ENCODE peak calls at places on chromosome 20, in six cellular contexts. One of them, this sample, is unnamed. For H3K36me3 and H3K4me1, the result is how much of the 10 kb centered on the place peaks cover.

GRCh38 chr20:64099086-64099786 is 8.1 kb downstream of the NPBWR2 start:
- DNase-seq in left ventricle myocardium inferior: no peak
- DNase-seq in lung: no peak
- DNase-seq in adrenal gland: no peak
- DNase-seq in BE2C: no peak
- DNase-seq in heart left ventricle: no peak
- DNase-seq in this sample: no peak

GRCh38 chr20:44501448-44501847 is 20.4 kb downstream of the SERINC3 start:
- DNase-seq in left ventricle myocardium inferior: no peak
- DNase-seq in lung: no peak
- DNase-seq in adrenal gland: peak
- DNase-seq in BE2C: no peak
- DNase-seq in heart left ventricle: no peak
- DNase-seq in this sample: no peak

GRCh38 chr20:13819885-13820645 is 35.2 kb downstream of the NDUFAF5 start:
- DNase-seq in left ventricle myocardium inferior: no peak
- DNase-seq in lung: no peak
- DNase-seq in adrenal gland: peak
- DNase-seq in BE2C: peak
- DNase-seq in heart left ventricle: no peak
- DNase-seq in this sample: peak

GRCh38 chr20:50690979-50691584 is at the start of gene RIPOR3:
- DNase-seq in left ventricle myocardium inferior: peak
- DNase-seq in lung: no peak
- DNase-seq in adrenal gland: no peak
- DNase-seq in BE2C: peak
- DNase-seq in heart left ventricle: no peak
- DNase-seq in this sample: peak

GRCh38 chr20:50710492-50711063 is 19.2 kb upstream of the RIPOR3 start:
- DNase-seq in left ventricle myocardium inferior: no peak
- DNase-seq in lung: no peak
- DNase-seq in adrenal gland: peak
- DNase-seq in BE2C: no peak
- DNase-seq in heart left ventricle: no peak
- DNase-seq in this sample: no peak

GRCh38 chr20:22684763-22685443 is 100.5 kb upstream of the FOXA2 start:
- DNase-seq in left ventricle myocardium inferior: no peak
- DNase-seq in lung: no peak
- DNase-seq in adrenal gland: no peak
- DNase-seq in BE2C: no peak
- DNase-seq in heart left ventricle: no peak
- DNase-seq in this sample: no peak

GRCh38 chr20:58649288-58650180 is 1.5 kb upstream of the STX16 start:
- DNase-seq in left ventricle myocardium inferior: peak
- DNase-seq in lung: no peak
- DNase-seq in adrenal gland: no peak
- DNase-seq in BE2C: no peak
- DNase-seq in heart left ventricle: no peak
- DNase-seq in this sample: peak

GRCh38 chr20:17835240-17835940 is 133.2 kb downstream of the SNX5 start:
- DNase-seq in left ventricle myocardium inferior: peak
- DNase-seq in lung: no peak
- DNase-seq in adrenal gland: peak
- DNase-seq in BE2C: no peak
- DNase-seq in heart left ventricle: peak
- DNase-seq in this sample: no peak

GRCh38 chr20:15811951-15812350 is 761.3 kb downstream of the KIF16B start:
- DNase-seq in left ventricle myocardium inferior: no peak
- DNase-seq in lung: no peak
- DNase-seq in adrenal gland: no peak
- DNase-seq in BE2C: no peak
- DNase-seq in heart left ventricle: no peak
- DNase-seq in this sample: no peak

GRCh38 chr20:7622399-7622961 is 317.8 kb downstream of the HAO1 start:
- DNase-seq in left ventricle myocardium inferior: no peak
- DNase-seq in lung: no peak
- DNase-seq in adrenal gland: no peak
- DNase-seq in BE2C: no peak
- DNase-seq in heart left ventricle: no peak
- DNase-seq in this sample: no peak

GRCh38 chr20:50399003-50399916 is 110.9 kb upstream of the PTPN1 start:
- DNase-seq in left ventricle myocardium inferior: peak
- DNase-seq in lung: peak
- DNase-seq in adrenal gland: peak
- DNase-seq in BE2C: no peak
- DNase-seq in heart left ventricle: peak
- DNase-seq in this sample: no peak

GRCh38 chr20:38230957-38231785 is 29.4 kb downstream of the KIAA1755 start:
- DNase-seq in left ventricle myocardium inferior: no peak
- DNase-seq in lung: no peak
- DNase-seq in adrenal gland: no peak
- DNase-seq in BE2C: no peak
- DNase-seq in heart left ventricle: no peak
- DNase-seq in this sample: no peak

GRCh38 chr20:11716239-11716944 is 201.3 kb upstream of the BTBD3 start:
- DNase-seq in left ventricle myocardium inferior: no peak
- DNase-seq in lung: no peak
- DNase-seq in adrenal gland: no peak
- DNase-seq in BE2C: peak
- DNase-seq in heart left ventricle: no peak
- DNase-seq in this sample: peak

GRCh38 chr20:37681384-37681977 is 12.3 kb upstream of the CTNNBL1 start:
- DNase-seq in left ventricle myocardium inferior: no peak
- DNase-seq in lung: no peak
- DNase-seq in adrenal gland: peak
- DNase-seq in BE2C: no peak
- DNase-seq in heart left ventricle: no peak
- DNase-seq in this sample: peak

GRCh38 chr20:1633535-1633934 is 13.7 kb upstream of the SIRPB1 start:
- DNase-seq in left ventricle myocardium inferior: no peak
- DNase-seq in lung: no peak
- DNase-seq in adrenal gland: no peak
- DNase-seq in BE2C: no peak
- DNase-seq in heart left ventricle: no peak
- DNase-seq in this sample: no peak

GRCh38 chr20:44479643-44480042 is 4.0 kb downstream of the TTPAL start:
- DNase-seq in left ventricle myocardium inferior: no peak
- DNase-seq in lung: no peak
- DNase-seq in adrenal gland: no peak
- DNase-seq in BE2C: no peak
- DNase-seq in heart left ventricle: no peak
- DNase-seq in this sample: no peak

GRCh38 chr20:63156221-63156671 is 59.7 kb downstream of the YTHDF1 start:
- DNase-seq in left ventricle myocardium inferior: no peak
- DNase-seq in lung: no peak
- DNase-seq in adrenal gland: no peak
- DNase-seq in BE2C: peak
- DNase-seq in heart left ventricle: no peak
- DNase-seq in this sample: no peak

GRCh38 chr20:11687546-11688292 is 230.0 kb upstream of the BTBD3 start:
- DNase-seq in left ventricle myocardium inferior: no peak
- DNase-seq in lung: no peak
- DNase-seq in adrenal gland: no peak
- DNase-seq in BE2C: no peak
- DNase-seq in heart left ventricle: no peak
- DNase-seq in this sample: no peak

GRCh38 chr20:17928633-17929311 is 39.8 kb downstream of the SNX5 start:
- DNase-seq in left ventricle myocardium inferior: no peak
- DNase-seq in lung: no peak
- DNase-seq in adrenal gland: no peak
- DNase-seq in BE2C: no peak
- DNase-seq in heart left ventricle: no peak
- DNase-seq in this sample: peak

GRCh38 chr20:23147964-23148720 is 62.0 kb upstream of the CD93 start:
- DNase-seq in left ventricle myocardium inferior: no peak
- DNase-seq in lung: peak
- DNase-seq in adrenal gland: peak
- DNase-seq in BE2C: no peak
- DNase-seq in heart left ventricle: peak
- DNase-seq in this sample: peak

GRCh38 chr20:1210501-1210900 is 7.2 kb downstream of the C20orf202 start:
- DNase-seq in left ventricle myocardium inferior: no peak
- DNase-seq in lung: no peak
- DNase-seq in adrenal gland: no peak
- DNase-seq in BE2C: no peak
- DNase-seq in heart left ventricle: no peak
- DNase-seq in this sample: no peak

GRCh38 chr20:4082406-4083102 is 67.2 kb upstream of the RNF24 start:
- DNase-seq in left ventricle myocardium inferior: peak
- DNase-seq in lung: peak
- DNase-seq in adrenal gland: peak
- DNase-seq in BE2C: no peak
- DNase-seq in heart left ventricle: peak
- DNase-seq in this sample: peak

GRCh38 chr20:10673831-10674683 is at the start of gene JAG1:
- DNase-seq in left ventricle myocardium inferior: peak
- DNase-seq in lung: peak
- DNase-seq in adrenal gland: peak
- DNase-seq in BE2C: peak
- DNase-seq in heart left ventricle: peak
- DNase-seq in this sample: peak

GRCh38 chr20:57398231-57398821 is 7.1 kb downstream of the RBM38 start:
- DNase-seq in left ventricle myocardium inferior: peak
- DNase-seq in lung: no peak
- DNase-seq in adrenal gland: no peak
- DNase-seq in BE2C: no peak
- DNase-seq in heart left ventricle: peak
- DNase-seq in this sample: no peak
- H3K4me3 ChIP-seq in left ventricle myocardium inferior: peak
- H3K4me3 ChIP-seq in lung: no peak
- H3K4me3 ChIP-seq in adrenal gland: no peak
- H3K4me3 ChIP-seq in BE2C: no peak
- H3K4me3 ChIP-seq in heart left ventricle: no peak
- H3K4me3 ChIP-seq in this sample: no peak

GRCh38 chr20:47247972-47248371 is 108.5 kb downstream of the ZMYND8 start:
- DNase-seq in left ventricle myocardium inferior: no peak
- DNase-seq in lung: no peak
- DNase-seq in adrenal gland: no peak
- DNase-seq in BE2C: no peak
- DNase-seq in heart left ventricle: no peak
- DNase-seq in this sample: no peak
- H3K36me3 ChIP-seq in left ventricle myocardium inferior: half or more
- H3K36me3 ChIP-seq in lung: under half
- H3K36me3 ChIP-seq in adrenal gland: under half
- H3K36me3 ChIP-seq in BE2C: half or more
- H3K36me3 ChIP-seq in heart left ventricle: under half
- H3K36me3 ChIP-seq in this sample: half or more

GRCh38 chr20:33899106-33899505 is 88.0 kb downstream of the CHMP4B start:
- DNase-seq in left ventricle myocardium inferior: no peak
- DNase-seq in lung: no peak
- DNase-seq in adrenal gland: no peak
- DNase-seq in BE2C: no peak
- DNase-seq in heart left ventricle: no peak
- DNase-seq in this sample: no peak
- H3K4me1 ChIP-seq in left ventricle myocardium inferior: under half
- H3K4me1 ChIP-seq in lung: under half
- H3K4me1 ChIP-seq in adrenal gland: under half
- H3K4me1 ChIP-seq in BE2C: under half
- H3K4me1 ChIP-seq in heart left ventricle: under half
- H3K4me1 ChIP-seq in this sample: under half

DNA sequence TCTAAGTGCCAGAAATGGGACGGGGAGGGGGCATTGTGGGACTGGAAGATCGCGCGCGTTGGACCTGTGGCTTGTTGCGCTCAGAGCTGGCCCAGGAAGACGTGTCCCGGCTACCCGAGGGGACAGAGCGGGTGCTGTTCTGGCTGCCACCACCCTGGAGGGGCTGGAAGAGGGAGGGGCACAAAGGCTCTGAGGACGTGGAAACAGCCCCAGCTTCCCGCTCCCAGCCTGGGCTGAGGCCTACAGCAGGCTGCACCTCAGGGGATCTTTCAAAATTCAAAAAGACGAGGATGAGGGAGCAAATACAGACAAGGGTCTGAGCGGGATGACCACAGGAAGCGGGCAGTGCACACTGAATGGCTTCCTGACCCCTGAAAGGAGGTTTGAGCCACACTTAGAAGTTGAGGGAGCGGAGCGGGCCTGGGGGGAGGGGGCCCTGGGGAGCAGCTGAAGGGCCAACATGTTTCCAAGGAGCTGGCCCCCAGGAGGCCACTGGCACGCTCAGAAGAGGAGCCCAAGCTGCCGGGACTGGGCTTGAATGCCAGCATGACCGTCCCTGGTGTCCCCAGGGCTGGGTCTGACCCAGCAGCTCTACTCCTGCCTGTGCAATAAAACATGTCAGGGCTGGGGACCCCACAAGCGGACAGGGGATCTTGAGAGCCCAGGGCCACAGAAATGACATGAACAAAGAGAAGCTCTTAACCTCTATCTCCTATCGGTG is 1.3 kb downstream of the OXT start:
- DNase-seq in left ventricle myocardium inferior: no peak
- DNase-seq in lung: no peak
- DNase-seq in adrenal gland: no peak
- DNase-seq in BE2C: no peak
- DNase-seq in heart left ventricle: no peak
- DNase-seq in this sample: no peak
- H3K4me3 ChIP-seq in left ventricle myocardium inferior: peak
- H3K4me3 ChIP-seq in lung: peak
- H3K4me3 ChIP-seq in adrenal gland: no peak
- H3K4me3 ChIP-seq in BE2C: no peak
- H3K4me3 ChIP-seq in heart left ventricle: no peak
- H3K4me3 ChIP-seq in this sample: no peak

GRCh38 chr20:62150236-62150575 is 6.6 kb downstream of the SS18L1 start:
- DNase-seq in left ventricle myocardium inferior: no peak
- DNase-seq in lung: no peak
- DNase-seq in adrenal gland: no peak
- DNase-seq in BE2C: no peak
- DNase-seq in heart left ventricle: no peak
- DNase-seq in this sample: no peak
- H3K36me3 ChIP-seq in left ventricle myocardium inferior: under half
- H3K36me3 ChIP-seq in lung: under half
- H3K36me3 ChIP-seq in adrenal gland: under half
- H3K36me3 ChIP-seq in BE2C: under half
- H3K36me3 ChIP-seq in heart left ventricle: under half
- H3K36me3 ChIP-seq in this sample: under half

GRCh38 chr20:31711416-31712111 is 11.1 kb downstream of the BCL2L1 start:
- DNase-seq in left ventricle myocardium inferior: no peak
- DNase-seq in lung: no peak
- DNase-seq in adrenal gland: no peak
- DNase-seq in BE2C: no peak
- DNase-seq in heart left ventricle: no peak
- DNase-seq in this sample: no peak

GRCh38 chr20:31712112-31712553 is 10.5 kb downstream of the BCL2L1 start:
- DNase-seq in left ventricle myocardium inferior: no peak
- DNase-seq in lung: no peak
- DNase-seq in adrenal gland: peak
- DNase-seq in BE2C: no peak
- DNase-seq in heart left ventricle: peak
- DNase-seq in this sample: no peak

GRCh38 chr20:31712564-31713311 is 9.9 kb downstream of the BCL2L1 start:
- DNase-seq in left ventricle myocardium inferior: peak
- DNase-seq in lung: peak
- DNase-seq in adrenal gland: peak
- DNase-seq in BE2C: no peak
- DNase-seq in heart left ventricle: peak
- DNase-seq in this sample: peak

GRCh38 chr20:31715766-31716165 is 6.9 kb downstream of the BCL2L1 start:
- DNase-seq in left ventricle myocardium inferior: no peak
- DNase-seq in lung: no peak
- DNase-seq in adrenal gland: no peak
- DNase-seq in BE2C: no peak
- DNase-seq in heart left ventricle: no peak
- DNase-seq in this sample: no peak

GRCh38 chr20:31713312-31714049 is 9.2 kb downstream of the BCL2L1 start:
- DNase-seq in left ventricle myocardium inferior: peak
- DNase-seq in lung: peak
- DNase-seq in adrenal gland: peak
- DNase-seq in BE2C: no peak
- DNase-seq in heart left ventricle: peak
- DNase-seq in this sample: no peak
- H3K4me1 ChIP-seq in left ventricle myocardium inferior: half or more
- H3K4me1 ChIP-seq in lung: under half
- H3K4me1 ChIP-seq in adrenal gland: half or more
- H3K4me1 ChIP-seq in BE2C: under half
- H3K4me1 ChIP-seq in heart left ventricle: half or more
- H3K4me1 ChIP-seq in this sample: under half